ENCODE peak calls at places on chromosomes 13 and 19, in seven cellular contexts. One of them, this sample, is unnamed.

GRCh38 chr13:94711561-94712286 is 621 bp downstream of the SOX21 start:
- DNase-seq in GM23338: peak; percentile 56
- DNase-seq in PC-3: peak; percentile 27
- DNase-seq in neural progenitor cell: peak; percentile 61
- DNase-seq in HCT116: no peak
- DNase-seq in GM23248: peak; percentile 39
- DNase-seq in hepatocyte: peak; percentile 46
- DNase-seq in this sample: no peak

GRCh38 chr13:42894765-42895181 is 97.3 kb downstream of the EPSTI1 start:
- DNase-seq in GM23338: no peak
- DNase-seq in PC-3: peak; percentile 51
- DNase-seq in neural progenitor cell: no peak
- DNase-seq in HCT116: no peak
- DNase-seq in GM23248: peak; percentile 49
- DNase-seq in hepatocyte: peak; percentile 13
- DNase-seq in this sample: no peak

GRCh38 chr13:83810136-83810535 is 72.1 kb downstream of the SLITRK1 start:
- DNase-seq in GM23338: no peak
- DNase-seq in PC-3: no peak
- DNase-seq in neural progenitor cell: peak; percentile 45
- DNase-seq in HCT116: no peak
- DNase-seq in GM23248: no peak
- DNase-seq in hepatocyte: no peak
- DNase-seq in this sample: no peak

GRCh38 chr19:58229255-58229639 is 533 bp downstream of the ZNF544 start:
- DNase-seq in GM23338: peak; percentile 71
- DNase-seq in PC-3: peak; percentile 50
- DNase-seq in neural progenitor cell: peak; percentile 65
- DNase-seq in HCT116: no peak
- DNase-seq in GM23248: peak; percentile 65
- DNase-seq in hepatocyte: peak; percentile 47
- DNase-seq in this sample: no peak

GRCh38 chr19:48513289-48514122 is 1.9 kb upstream of the LMTK3 start:
- DNase-seq in GM23338: peak; percentile 98
- DNase-seq in PC-3: peak; percentile 64
- DNase-seq in neural progenitor cell: peak; percentile 92
- DNase-seq in HCT116: peak; percentile 69
- DNase-seq in GM23248: peak; percentile 80
- DNase-seq in hepatocyte: peak; percentile 84
- DNase-seq in this sample: peak; percentile 49

GRCh38 chr19:53037101-53038097 is 7.1 kb upstream of the ERVV-2 start:
- DNase-seq in GM23338: peak; percentile 87
- DNase-seq in PC-3: no peak
- DNase-seq in neural progenitor cell: peak; percentile 18
- DNase-seq in HCT116: no peak
- DNase-seq in GM23248: peak; percentile 87
- DNase-seq in hepatocyte: peak; percentile 30
- DNase-seq in this sample: no peak

GRCh38 chr19:31553844-31554215 is 204.6 kb upstream of the TSHZ3 start:
- DNase-seq in GM23338: no peak
- DNase-seq in PC-3: no peak
- DNase-seq in neural progenitor cell: no peak
- DNase-seq in HCT116: no peak
- DNase-seq in GM23248: peak; percentile 1
- DNase-seq in hepatocyte: peak; percentile 12
- DNase-seq in this sample: no peak

GRCh38 chr19:15112385-15112784 is 5.2 kb downstream of the SYDE1 start:
- DNase-seq in GM23338: peak; percentile 75
- DNase-seq in PC-3: peak; percentile 45
- DNase-seq in neural progenitor cell: no peak
- DNase-seq in HCT116: peak; percentile 60
- DNase-seq in GM23248: peak; percentile 30
- DNase-seq in hepatocyte: no peak
- DNase-seq in this sample: no peak

GRCh38 chr19:13832096-13832495 is 36.9 kb downstream of the ZSWIM4 start:
- DNase-seq in GM23338: no peak
- DNase-seq in PC-3: no peak
- DNase-seq in neural progenitor cell: no peak
- DNase-seq in HCT116: no peak
- DNase-seq in GM23248: peak; percentile 66
- DNase-seq in hepatocyte: no peak
- DNase-seq in this sample: no peak

GRCh38 chr13:111262281-111262680 is 58.2 kb upstream of the TEX29 start:
- DNase-seq in GM23338: no peak
- DNase-seq in PC-3: no peak
- DNase-seq in neural progenitor cell: no peak
- DNase-seq in HCT116: no peak
- DNase-seq in GM23248: no peak
- DNase-seq in hepatocyte: no peak
- DNase-seq in this sample: no peak

GRCh38 chr13:31119966-31120733 is 41.6 kb downstream of the HSPH1 start:
- DNase-seq in GM23338: peak; percentile 15
- DNase-seq in PC-3: no peak
- DNase-seq in neural progenitor cell: no peak
- DNase-seq in HCT116: no peak
- DNase-seq in GM23248: no peak
- DNase-seq in hepatocyte: no peak
- DNase-seq in this sample: no peak

GRCh38 chr13:100234524-100235136 is 145.7 kb downstream of the PCCA start:
- DNase-seq in GM23338: no peak
- DNase-seq in PC-3: no peak
- DNase-seq in neural progenitor cell: no peak
- DNase-seq in HCT116: no peak
- DNase-seq in GM23248: peak; percentile 56
- DNase-seq in hepatocyte: no peak
- DNase-seq in this sample: no peak

GRCh38 chr13:42996584-42996983 is 4.5 kb upstream of the EPSTI1 start:
- DNase-seq in GM23338: no peak
- DNase-seq in PC-3: peak; percentile 87
- DNase-seq in neural progenitor cell: no peak
- DNase-seq in HCT116: peak; percentile 46
- DNase-seq in GM23248: peak; percentile 92
- DNase-seq in hepatocyte: no peak
- DNase-seq in this sample: no peak

DNA sequence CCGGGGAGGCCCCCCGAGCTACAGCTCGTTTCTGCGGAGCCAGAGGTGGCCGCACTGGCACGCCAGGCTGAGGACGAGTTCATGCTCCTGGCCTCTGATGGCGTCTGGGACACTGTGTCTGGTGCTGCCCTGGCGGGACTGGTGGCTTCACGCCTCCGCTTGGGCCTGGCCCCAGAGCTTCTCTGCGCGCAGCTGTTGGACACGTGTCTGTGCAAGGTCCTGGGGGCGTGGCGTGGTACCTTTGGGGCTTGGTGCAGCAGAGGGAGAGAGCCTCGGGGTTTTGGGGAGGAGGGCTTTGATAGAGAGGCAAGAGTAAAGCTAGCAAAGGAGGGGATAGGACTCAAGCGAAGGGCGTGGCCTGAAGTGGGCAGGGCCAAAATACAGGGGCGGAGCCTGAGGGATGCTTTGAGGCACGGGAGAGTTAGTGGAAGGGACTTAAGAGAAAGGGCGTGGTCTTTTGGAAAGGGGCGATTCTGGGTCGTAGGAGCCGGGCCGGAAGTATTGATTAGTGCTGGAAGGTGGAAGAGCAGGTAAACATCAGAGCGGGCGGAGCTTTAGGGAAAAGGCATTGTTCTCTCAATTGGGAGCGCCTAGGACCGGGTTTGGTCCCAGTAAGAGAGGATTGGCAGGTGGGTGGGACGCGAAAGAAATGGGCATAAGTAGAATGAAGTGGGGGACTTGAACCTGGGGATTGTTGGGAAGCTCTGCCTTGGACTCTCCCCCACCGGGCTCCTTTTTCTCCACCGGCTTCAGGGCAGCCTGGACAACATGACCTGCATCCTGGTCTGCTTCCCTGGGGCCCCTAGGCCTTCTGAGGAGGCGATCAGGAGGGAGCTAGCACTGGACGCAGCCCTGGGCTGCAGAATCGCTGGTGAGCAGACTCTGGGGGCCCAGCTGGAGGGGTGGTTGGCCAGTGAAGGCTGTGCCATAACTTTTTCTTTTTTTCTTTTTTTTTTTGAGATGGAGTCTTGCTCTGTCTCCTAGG is 1.2 kb downstream of the PPM1N start:
- DNase-seq in GM23338: peak; percentile 100
- DNase-seq in PC-3: peak; percentile 42
- DNase-seq in neural progenitor cell: peak; percentile 86
- DNase-seq in HCT116: no peak
- DNase-seq in GM23248: peak; percentile 57
- DNase-seq in hepatocyte: peak; percentile 64
- DNase-seq in this sample: no peak
- TF ChIP-seq EZH2phosphoT487 in GM23338: no peak
- TF ChIP-seq EZH2phosphoT487 in PC-3: no peak
- TF ChIP-seq EZH2phosphoT487 in neural progenitor cell: peak; percentile 16
- TF ChIP-seq EZH2phosphoT487 in HCT116: no peak
- TF ChIP-seq EZH2phosphoT487 in GM23248: no peak
- TF ChIP-seq EZH2phosphoT487 in hepatocyte: peak; percentile 13
- TF ChIP-seq EZH2phosphoT487 in this sample: no peak

DNA sequence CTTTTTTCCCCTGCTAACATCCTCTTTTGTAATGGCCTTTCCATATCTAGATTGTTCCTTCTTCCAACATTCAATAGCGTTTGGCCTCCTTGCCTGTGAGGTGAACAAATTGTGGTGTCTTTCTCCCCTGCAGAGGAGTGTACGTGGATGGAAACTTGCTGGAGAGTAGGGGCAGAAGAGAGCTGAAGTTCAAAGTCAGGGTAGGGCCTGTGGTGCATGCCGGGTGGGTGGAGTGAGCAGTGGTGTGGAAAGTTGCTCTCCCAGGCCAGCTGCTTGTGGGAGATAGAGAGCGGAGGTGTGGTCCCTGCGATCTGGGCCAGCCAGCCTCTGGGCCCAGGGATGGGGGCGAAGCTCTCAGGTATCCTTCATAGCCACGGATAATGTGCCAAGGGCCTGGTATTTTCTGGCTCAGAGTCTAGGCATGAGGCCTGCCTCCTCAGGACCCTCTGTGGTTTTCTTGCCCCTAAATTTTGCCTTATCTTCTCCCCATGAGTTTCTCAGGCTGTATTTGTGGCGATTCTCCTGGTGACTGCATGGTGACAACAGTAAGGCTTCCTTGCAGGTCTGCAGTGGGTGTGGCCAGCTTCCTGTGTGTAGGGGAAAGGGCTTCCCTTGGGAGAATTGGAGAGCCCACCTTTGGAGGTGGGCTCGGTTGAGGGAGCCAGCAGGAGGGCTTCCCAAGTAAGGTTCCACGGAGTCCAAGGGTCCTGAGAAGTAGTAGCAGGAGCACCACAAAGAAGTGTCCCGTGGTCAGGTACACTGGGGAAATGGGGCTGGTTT is 6.7 kb downstream of the RGCC start:
- DNase-seq in GM23338: no peak
- DNase-seq in PC-3: no peak
- DNase-seq in neural progenitor cell: no peak
- DNase-seq in HCT116: no peak
- DNase-seq in GM23248: no peak
- DNase-seq in hepatocyte: no peak
- DNase-seq in this sample: no peak
- TF ChIP-seq EZH2phosphoT487 in GM23338: no peak
- TF ChIP-seq EZH2phosphoT487 in PC-3: no peak
- TF ChIP-seq EZH2phosphoT487 in neural progenitor cell: no peak
- TF ChIP-seq EZH2phosphoT487 in HCT116: no peak
- TF ChIP-seq EZH2phosphoT487 in GM23248: no peak
- TF ChIP-seq EZH2phosphoT487 in hepatocyte: no peak
- TF ChIP-seq EZH2phosphoT487 in this sample: no peak

GRCh38 chr13:23427342-23428182 is 5.9 kb downstream of the SACS start:
- DNase-seq in GM23338: no peak
- DNase-seq in PC-3: peak; percentile 92
- DNase-seq in neural progenitor cell: no peak
- DNase-seq in HCT116: no peak
- DNase-seq in GM23248: peak; percentile 91
- DNase-seq in hepatocyte: peak; percentile 35
- DNase-seq in this sample: no peak
- TF ChIP-seq EZH2phosphoT487 in GM23338: no peak
- TF ChIP-seq EZH2phosphoT487 in PC-3: no peak
- TF ChIP-seq EZH2phosphoT487 in neural progenitor cell: no peak
- TF ChIP-seq EZH2phosphoT487 in HCT116: no peak
- TF ChIP-seq EZH2phosphoT487 in GM23248: no peak
- TF ChIP-seq EZH2phosphoT487 in hepatocyte: no peak
- TF ChIP-seq EZH2phosphoT487 in this sample: no peak

DNA sequence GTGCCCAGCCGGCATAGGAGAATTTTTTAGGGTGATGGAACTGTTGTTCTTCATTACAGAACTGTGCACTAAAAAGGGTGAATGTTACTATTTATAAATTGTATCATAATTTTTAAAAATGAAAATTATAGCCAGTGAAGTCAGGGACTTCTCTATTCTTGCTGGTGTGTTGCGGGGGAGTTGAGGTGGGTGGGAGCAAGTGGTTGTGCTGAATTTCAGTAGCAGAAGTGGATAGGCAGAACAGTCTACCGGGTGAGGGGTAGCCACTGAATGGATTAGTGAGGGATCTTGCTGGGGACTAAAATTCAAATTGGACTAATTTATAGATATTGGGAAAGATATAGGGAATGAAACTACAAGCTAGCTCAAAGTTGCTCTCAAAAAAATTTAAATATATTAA is 74.0 kb downstream of the CAB39L start:
- DNase-seq in GM23338: no peak
- DNase-seq in PC-3: no peak
- DNase-seq in neural progenitor cell: no peak
- DNase-seq in HCT116: no peak
- DNase-seq in GM23248: no peak
- DNase-seq in hepatocyte: no peak
- DNase-seq in this sample: no peak
- TF ChIP-seq EZH2phosphoT487 in GM23338: no peak
- TF ChIP-seq EZH2phosphoT487 in PC-3: no peak
- TF ChIP-seq EZH2phosphoT487 in neural progenitor cell: no peak
- TF ChIP-seq EZH2phosphoT487 in HCT116: no peak
- TF ChIP-seq EZH2phosphoT487 in GM23248: no peak
- TF ChIP-seq EZH2phosphoT487 in hepatocyte: no peak
- TF ChIP-seq EZH2phosphoT487 in this sample: no peak

GRCh38 chr19:17524651-17525050 is 13.2 kb downstream of the PGLS start:
- DNase-seq in GM23338: no peak
- DNase-seq in PC-3: no peak
- DNase-seq in neural progenitor cell: no peak
- DNase-seq in HCT116: no peak
- DNase-seq in GM23248: no peak
- DNase-seq in hepatocyte: no peak
- DNase-seq in this sample: no peak

GRCh38 chr19:17525141-17525540 is 13.7 kb downstream of the PGLS start:
- DNase-seq in GM23338: no peak
- DNase-seq in PC-3: no peak
- DNase-seq in neural progenitor cell: no peak
- DNase-seq in HCT116: no peak
- DNase-seq in GM23248: no peak
- DNase-seq in hepatocyte: no peak
- DNase-seq in this sample: no peak

GRCh38 chr19:17527326-17527725 is 15.9 kb downstream of the PGLS start:
- DNase-seq in GM23338: no peak
- DNase-seq in PC-3: no peak
- DNase-seq in neural progenitor cell: no peak
- DNase-seq in HCT116: no peak
- DNase-seq in GM23248: no peak
- DNase-seq in hepatocyte: no peak
- DNase-seq in this sample: no peak

GRCh38 chr19:17528610-17529009 is 17.2 kb downstream of the PGLS start:
- DNase-seq in GM23338: no peak
- DNase-seq in PC-3: no peak
- DNase-seq in neural progenitor cell: no peak
- DNase-seq in HCT116: no peak
- DNase-seq in GM23248: no peak
- DNase-seq in hepatocyte: no peak
- DNase-seq in this sample: no peak

GRCh38 chr19:17526922-17527321 is 15.5 kb downstream of the PGLS start:
- DNase-seq in GM23338: no peak
- DNase-seq in PC-3: no peak
- DNase-seq in neural progenitor cell: no peak
- DNase-seq in HCT116: no peak
- DNase-seq in GM23248: no peak
- DNase-seq in hepatocyte: no peak
- DNase-seq in this sample: no peak
- TF ChIP-seq EZH2phosphoT487 in GM23338: no peak
- TF ChIP-seq EZH2phosphoT487 in PC-3: no peak
- TF ChIP-seq EZH2phosphoT487 in neural progenitor cell: no peak
- TF ChIP-seq EZH2phosphoT487 in HCT116: no peak
- TF ChIP-seq EZH2phosphoT487 in GM23248: no peak
- TF ChIP-seq EZH2phosphoT487 in hepatocyte: no peak
- TF ChIP-seq EZH2phosphoT487 in this sample: no peak

This sample was measured in MM.1S.